ENCODE peak calls at places on chromosomes 16 and 17, in eight cellular contexts. K, C, N, G, H, L, M and P are unnamed samples.

GRCh38 chr16:89443727-89444084 is 46.7 kb downstream of the ANKRD11 start:
- DNase-seq in H (no peak), L (no peak), M (no peak), C (no peak), K (no peak), N (no peak), G (no peak), P (no peak)

GRCh38 chr17:79843917-79844815 is 4.9 kb upstream of the CBX4 start:
- DNase-seq in H (peak; percentile 57), N (no peak), L (peak; percentile 46), M (no peak), G (peak; percentile 70), K (no peak), C (peak; percentile 65), P (peak; percentile 30)

GRCh38 chr16:154223-155030 is 2.0 kb downstream of the HBZ start:
- DNase-seq in K (no peak), C (no peak), G (no peak), N (no peak), M (peak; percentile 77), L (no peak), H (peak; percentile 63), P (no peak)

GRCh38 chr16:17431904-17432625 is 38.7 kb downstream of the XYLT1 start:
- DNase-seq in G (no peak), L (no peak), M (no peak), N (no peak), H (no peak), C (no peak), K (no peak), P (no peak)

GRCh38 chr16:70588565-70588964 is 57.8 kb upstream of the IL34 start:
- DNase-seq in C (no peak), N (no peak), K (no peak), L (no peak), G (peak; percentile 66), H (no peak), M (no peak), P (no peak)

GRCh38 chr16:79721186-79721745 is 120.7 kb upstream of the MAF start:
- DNase-seq in H (no peak), K (no peak), G (no peak), L (no peak), N (no peak), C (no peak), M (no peak), P (no peak)

GRCh38 chr16:66894948-66895696 is 14.8 kb downstream of the PDP2 start:
- DNase-seq in K (no peak), M (peak; percentile 78), G (peak; percentile 82), N (no peak), H (peak; percentile 83), L (peak; percentile 78), C (peak; percentile 66), P (peak; percentile 71)

GRCh38 chr16:28157768-28158535 is 53.8 kb downstream of the XPO6 start:
- DNase-seq in N (no peak), H (no peak), G (peak; percentile 53), C (no peak), M (no peak), K (no peak), L (no peak), P (no peak)

GRCh38 chr17:82565551-82565950 is 46.0 kb downstream of the FOXK2 start:
- DNase-seq in C (no peak), G (no peak), K (no peak), L (no peak), N (no peak), M (no peak), H (no peak), P (no peak)

GRCh38 chr17:4852504-4853075 is 19.4 kb downstream of the MINK1 start:
- DNase-seq in C (no peak), K (no peak), G (peak; percentile 43), N (peak; percentile 38), L (no peak), H (peak; percentile 57), M (no peak), P (peak; percentile 67)

GRCh38 chr17:65994679-65995078 is 197.3 kb downstream of the CEP112 start:
- DNase-seq in M (no peak), L (no peak), N (no peak), H (no peak), G (no peak), K (no peak), C (no peak), P (no peak)

GRCh38 chr16:24731722-24732419 is 2.4 kb downstream of the TNRC6A start:
- DNase-seq in N (no peak), C (no peak), K (no peak), H (no peak), G (no peak), M (no peak), L (no peak), P (no peak)

GRCh38 chr17:58084317-58084981 is 1.2 kb downstream of the DYNLL2 start:
- DNase-seq in N (no peak), K (no peak), L (peak; percentile 88), G (peak; percentile 15), C (peak; percentile 13), H (peak; percentile 53), M (peak; percentile 64), P (peak; percentile 2)

GRCh38 chr16:3444032-3444388 is 530 bp downstream of the NAA60 start:
- DNase-seq in C (peak; percentile 48), L (peak; percentile 58), K (no peak), N (peak; percentile 38), H (peak; percentile 29), M (no peak), G (peak; percentile 86), P (peak; percentile 61)

GRCh38 chr16:31128711-31129567 is 6.6 kb downstream of the PRSS8 start:
- DNase-seq in M (no peak), N (no peak), K (no peak), C (no peak), L (no peak), H (no peak), G (no peak), P (no peak)

GRCh38 chr17:45270828-45271418 is 9.0 kb upstream of the SPATA32 start:
- DNase-seq in H (no peak), K (no peak), G (no peak), L (peak; percentile 71), N (no peak), M (no peak), C (peak; percentile 72), P (no peak)

GRCh38 chr17:28846231-28846630 is 3.6 kb upstream of the FAM222B start:
- DNase-seq in G (no peak), L (no peak), N (no peak), M (no peak), K (no peak), H (no peak), C (no peak), P (no peak)

GRCh38 chr17:61135782-61136181 is 263.9 kb upstream of the TBX2 start:
- DNase-seq in H (no peak), G (no peak), C (no peak), K (no peak), L (no peak), N (no peak), M (no peak), P (no peak)

GRCh38 chr16:27515874-27516353 is 33.8 kb downstream of the GTF3C1 start:
- DNase-seq in K (no peak), G (peak; percentile 41), M (peak; percentile 59), L (peak; percentile 67), N (no peak), H (peak; percentile 45), C (peak; percentile 55), P (peak; percentile 13)